ENCODE peak calls at places on chromosomes 12 and 14, in ten cellular contexts. P is suprapubic skin, J is SHP77, S is brain microvascular endothelial cell, M is NAMALWA, U is astrocyte of the spinal cord, L is fibroblast of lung, E is ELR, H is mucosa of descending colon, O is GM10248. B is an unnamed sample.

GRCh38 chr12:42886160-42886559 is 296.6 kb upstream of the PRICKLE1 start:
- DNase-seq in J (no peak), M (no peak), U (no peak), H (no peak), E (no peak), O (no peak), L (no peak), P (no peak), S (no peak), B (no peak)

GRCh38 chr14:29925106-29925722 is 2.4 kb downstream of the PRKD1 start:
- DNase-seq in H (no peak), E (peak; percentile 55), L (peak; percentile 43), P (no peak), U (peak; percentile 51), O (no peak), S (peak; percentile 9), M (no peak), J (peak; percentile 5), B (no peak)

GRCh38 chr14:95056476-95056875 is 100.9 kb downstream of the DICER1 start:
- DNase-seq in H (no peak), E (no peak), S (no peak), J (no peak), U (no peak), O (no peak), M (no peak), P (no peak), L (no peak), B (peak; percentile 27)

GRCh38 chr12:113933201-113933786 is 32.8 kb downstream of the RBM19 start:
- DNase-seq in U (peak; percentile 92), H (no peak), S (peak; percentile 89), O (no peak), E (no peak), J (no peak), L (peak; percentile 75), P (no peak), M (no peak), B (peak; percentile 84)

GRCh38 chr12:124694846-124695497 is 127.6 kb upstream of the NCOR2 start:
- DNase-seq in H (no peak), U (peak; percentile 97), P (no peak), J (peak; percentile 92), L (peak; percentile 80), O (no peak), S (peak; percentile 91), M (no peak), E (peak; percentile 90), B (no peak)

GRCh38 chr12:57342207-57342691 is 88.6 kb downstream of the R3HDM2 start:
- DNase-seq in P (no peak), M (no peak), E (no peak), L (peak; percentile 70), H (no peak), O (no peak), J (peak; percentile 64), U (peak; percentile 17), S (peak; percentile 28), B (peak; percentile 46)

GRCh38 chr12:59084758-59085383 is 164.6 kb upstream of the LRIG3 start:
- DNase-seq in H (no peak), L (peak; percentile 73), P (peak; percentile 66), U (peak; percentile 93), S (no peak), E (no peak), J (peak; percentile 58), M (no peak), O (no peak), B (peak; percentile 86)

GRCh38 chr12:78121969-78122610 is 291.4 kb downstream of the NAV3 start:
- DNase-seq in U (peak; percentile 91), O (no peak), M (no peak), E (peak; percentile 4), S (peak; percentile 40), L (no peak), J (no peak), H (no peak), P (no peak), B (no peak)

GRCh38 chr12:1161197-1161596 is 170.2 kb downstream of the ERC1 start:
- DNase-seq in U (no peak), O (no peak), H (no peak), L (no peak), M (no peak), P (no peak), E (no peak), S (no peak), J (no peak), B (no peak)

GRCh38 chr12:121282072-121282742 is 14.3 kb downstream of the CAMKK2 start:
- DNase-seq in E (no peak), O (no peak), M (no peak), J (no peak), S (no peak), U (no peak), H (no peak), L (no peak), P (no peak), B (no peak)

GRCh38 chr12:11758087-11758837 is 108.8 kb downstream of the ETV6 start:
- DNase-seq in E (no peak), H (no peak), O (no peak), U (no peak), M (peak; percentile 82), L (no peak), J (no peak), S (no peak), P (no peak), B (no peak)

GRCh38 chr14:90383731-90384542 is 12.9 kb upstream of the CALM1 start:
- DNase-seq in S (peak; percentile 36), L (peak; percentile 62), H (peak; percentile 74), O (no peak), U (peak; percentile 67), P (peak; percentile 80), M (no peak), E (peak; percentile 52), J (peak; percentile 49), B (peak; percentile 78)

GRCh38 chr14:35883677-35884293 is 57.6 kb downstream of the BRMS1L start:
- DNase-seq in S (peak; percentile 18), M (peak; percentile 26), H (peak; percentile 66), L (peak; percentile 41), P (no peak), J (peak; percentile 28), O (peak; percentile 39), U (peak; percentile 37), E (peak; percentile 47), B (peak; percentile 7)

GRCh38 chr12:130433834-130434233 is 96.1 kb downstream of the PIWIL1 start:
- DNase-seq in O (no peak), S (no peak), P (no peak), L (no peak), J (no peak), H (no peak), M (no peak), E (no peak), U (no peak), B (no peak)

GRCh38 chr14:101962503-101962874 is 1.9 kb upstream of the DYNC1H1 start:
- DNase-seq in P (peak; percentile 76), M (no peak), U (peak; percentile 95), E (peak; percentile 97), S (peak; percentile 92), O (no peak), H (peak; percentile 61), L (peak; percentile 92), J (peak; percentile 92), B (peak; percentile 73)

GRCh38 chr14:45906257-45906656 is 653.3 kb upstream of the MIS18BP1 start:
- DNase-seq in P (no peak), M (no peak), L (no peak), J (no peak), O (no peak), S (no peak), H (no peak), U (no peak), E (peak; percentile 17), B (no peak)

GRCh38 chr12:95164656-95165055 is 52.6 kb downstream of the FGD6 start:
- DNase-seq in E (peak; percentile 62), H (no peak), M (no peak), L (no peak), S (no peak), O (no peak), P (no peak), J (no peak), U (peak; percentile 21), B (no peak)

GRCh38 chr14:68897559-68898160 is 81.4 kb downstream of the ACTN1 start:
- DNase-seq in E (no peak), O (no peak), P (no peak), U (no peak), M (no peak), H (no peak), L (no peak), S (no peak), J (no peak), B (no peak)

GRCh38 chr14:95482967-95483842 is 33.2 kb downstream of the SYNE3 start:
- DNase-seq in P (peak; percentile 90), S (peak; percentile 88), L (peak; percentile 97), M (no peak), U (peak; percentile 92), J (no peak), E (peak; percentile 96), O (no peak), H (peak; percentile 56), B (peak; percentile 76)

GRCh38 chr14:28142400-28143015 is 624.1 kb upstream of the FOXG1 start:
- DNase-seq in U (peak; percentile 54), M (peak; percentile 2), H (peak; percentile 6), L (peak; percentile 1), O (no peak), J (peak; percentile 62), S (no peak), P (no peak), E (peak; percentile 34), B (no peak)

GRCh38 chr14:95498622-95499353 is 17.7 kb downstream of the SYNE3 start:
- DNase-seq in P (no peak), M (no peak), O (no peak), E (no peak), L (peak; percentile 67), H (no peak), U (no peak), S (no peak), J (no peak), B (no peak)

GRCh38 chr14:66434464-66434863 is 51.7 kb upstream of the CCDC196 start:
- DNase-seq in H (no peak), U (no peak), L (no peak), P (no peak), O (no peak), S (no peak), E (no peak), M (no peak), J (no peak), B (no peak)

GRCh38 chr14:105395538-105395854 is 2.8 kb upstream of the TEX22 start:
- DNase-seq in O (no peak), H (no peak), P (no peak), S (no peak), U (no peak), J (no peak), L (no peak), E (no peak), M (no peak), B (no peak)

GRCh38 chr12:8493084-8493483 is 20.2 kb upstream of the CLEC4D start:
- DNase-seq in U (no peak), P (no peak), H (peak; percentile 37), S (no peak), M (peak; percentile 74), L (no peak), J (no peak), E (no peak), O (peak; percentile 75), B (no peak)

GRCh38 chr14:102020058-102020971 is 55.9 kb downstream of the DYNC1H1 start:
- DNase-seq in U (peak; percentile 88), S (peak; percentile 34), P (no peak), L (peak; percentile 72), M (no peak), E (peak; percentile 96), H (no peak), O (no peak), J (no peak), B (no peak)

GRCh38 chr14:23951590-23952143 is 1.9 kb upstream of the DHRS4 start:
- DNase-seq in J (peak; percentile 21), M (no peak), P (no peak), O (no peak), H (no peak), U (no peak), E (no peak), S (no peak), L (no peak), B (peak; percentile 23)

GRCh38 chr12:42589465-42590323 is at the start of gene PRICKLE1:
- DNase-seq in S (peak; percentile 22), O (peak; percentile 74), L (peak; percentile 64), J (no peak), M (peak; percentile 51), H (peak; percentile 19), E (peak; percentile 54), U (peak; percentile 74), P (peak; percentile 62), B (peak; percentile 63)

GRCh38 chr12:50615534-50616296 is 110.9 kb downstream of the DIP2B start:
- DNase-seq in E (peak; percentile 37), J (no peak), O (no peak), S (no peak), M (no peak), H (no peak), L (no peak), U (peak; percentile 61), P (no peak), B (no peak)